ENCODE peak calls at places on chromosomes 16 and 17, in five cellular contexts. A is body of pancreas, Y is DND-41, P is cardiac fibroblast, C is A549. G is an unnamed sample.

GRCh38 chr16:4011225-4011939 is 104.9 kb downstream of the ADCY9 start:
- DNase-seq in A (no peak), Y (no peak), P (no peak), C (no peak), G (no peak)

GRCh38 chr16:24035127-24035842 is 199.5 kb downstream of the PRKCB start:
- DNase-seq in A (no peak), Y (no peak), P (no peak), C (no peak), G (no peak)

GRCh38 chr17:42079541-42079940 is 18.7 kb downstream of the ZNF385C start:
- DNase-seq in A (no peak), Y (no peak), P (no peak), C (no peak), G (no peak)

GRCh38 chr16:72938426-72939164 is 109.3 kb downstream of the ZFHX3 start:
- DNase-seq in A (peak; percentile 74), Y (no peak), P (peak; percentile 94), C (peak; percentile 59), G (peak; percentile 77)

GRCh38 chr17:3809135-3809534 is 8.1 kb upstream of the ITGAE start:
- DNase-seq in A (no peak), Y (no peak), P (no peak), C (no peak), G (no peak)

GRCh38 chr16:26240807-26241206 is 549.0 kb downstream of the HS3ST4 start:
- DNase-seq in A (no peak), Y (no peak), P (no peak), C (no peak), G (no peak)

GRCh38 chr17:49980703-49981197 is 11.8 kb downstream of the DLX4 start:
- DNase-seq in A (no peak), Y (no peak), P (no peak), C (no peak), G (no peak)

GRCh38 chr16:30663820-30664528 is 5.7 kb downstream of the FBRS start:
- DNase-seq in A (no peak), Y (no peak), P (no peak), C (no peak), G (no peak)

GRCh38 chr17:80970762-80971703 is 20.6 kb upstream of the CHMP6 start:
- DNase-seq in A (no peak), Y (no peak), P (no peak), C (no peak), G (no peak)

GRCh38 chr16:25258856-25259179 is 1.2 kb upstream of the ZKSCAN2 start:
- DNase-seq in A (no peak), Y (peak; percentile 31), P (no peak), C (no peak), G (no peak)

GRCh38 chr16:3576211-3576610 is 992 bp downstream of the NLRC3 start:
- DNase-seq in A (no peak), Y (no peak), P (no peak), C (no peak), G (no peak)

GRCh38 chr17:17216776-17217175 is 10.6 kb upstream of the PLD6 start:
- DNase-seq in A (no peak), Y (no peak), P (no peak), C (no peak), G (no peak)

GRCh38 chr16:89722392-89723278 is 1.3 kb downstream of the ZNF276 start:
- DNase-seq in A (peak; percentile 42), Y (peak; percentile 59), P (peak; percentile 70), C (peak; percentile 78), G (no peak)

GRCh38 chr16:11805556-11805955 is 8.5 kb upstream of the ZC3H7A start:
- DNase-seq in A (no peak), Y (no peak), P (no peak), C (no peak), G (peak; percentile 52)

GRCh38 chr17:45970659-45971058 is 28.4 kb upstream of the STH start:
- DNase-seq in A (no peak), Y (no peak), P (no peak), C (no peak), G (no peak)

GRCh38 chr17:27577124-27577761 is 53.7 kb upstream of the LGALS9 start:
- DNase-seq in A (peak; percentile 76), Y (no peak), P (peak; percentile 54), C (no peak), G (peak; percentile 58)

GRCh38 chr16:49825006-49825405 is 30.9 kb downstream of the ZNF423 start:
- DNase-seq in A (no peak), Y (no peak), P (no peak), C (no peak), G (no peak)

GRCh38 chr17:15882777-15883176 is 62.2 kb upstream of the ADORA2B start:
- DNase-seq in A (no peak), Y (no peak), P (no peak), C (no peak), G (no peak)

GRCh38 chr17:44655983-44656700 is at the start of gene MEIOC:
- DNase-seq in A (peak; percentile 8), Y (no peak), P (no peak), C (peak; percentile 95), G (no peak)

GRCh38 chr16:69833791-69834282 is 71.7 kb downstream of the WWP2 start:
- DNase-seq in A (peak; percentile 76), Y (no peak), P (no peak), C (no peak), G (no peak)

GRCh38 chr16:8182761-8183160 is 407.6 kb downstream of the TMEM114 start:
- DNase-seq in A (no peak), Y (no peak), P (no peak), C (no peak), G (no peak)

GRCh38 chr16:27786221-27786848 is 236.4 kb downstream of the KATNIP start:
- DNase-seq in A (no peak), Y (no peak), P (no peak), C (no peak), G (no peak)

GRCh38 chr16:87945351-87946042 is 5.7 kb upstream of the BANP start:
- DNase-seq in A (peak; percentile 85), Y (no peak), P (peak; percentile 69), C (peak; percentile 50), G (peak; percentile 78)

GRCh38 chr17:3695723-3696411 is at the start of gene P2RX5:
- DNase-seq in A (peak; percentile 27), Y (peak; percentile 77), P (peak; percentile 12), C (no peak), G (no peak)

GRCh38 chr16:66706506-66706880 is 9.9 kb upstream of the CMTM4 start:
- DNase-seq in A (no peak), Y (no peak), P (peak; percentile 26), C (no peak), G (no peak)

GRCh38 chr17:29589524-29590260 is at the start of gene GIT1:
- DNase-seq in A (peak; percentile 92), Y (peak; percentile 87), P (peak; percentile 74), C (peak; percentile 85), G (peak; percentile 88)

GRCh38 chr16:1539720-1540555 is 6.5 kb downstream of the TMEM204 start:
- DNase-seq in A (no peak), Y (no peak), P (no peak), C (no peak), G (no peak)

GRCh38 chr16:66376114-66376513 is 9.6 kb downstream of the CDH5 start:
- DNase-seq in A (no peak), Y (no peak), P (no peak), C (no peak), G (no peak)

GRCh38 chr16:81130126-81130525 is 33.9 kb upstream of the GCSH start:
- DNase-seq in A (no peak), Y (no peak), P (no peak), C (no peak), G (no peak)

GRCh38 chr17:31374083-31374447 is 17.4 kb upstream of the RAB11FIP4 start:
- DNase-seq in A (no peak), Y (no peak), P (no peak), C (no peak), G (no peak)

GRCh38 chr16:71421911-71422310 is 19.9 kb downstream of the TLE7 start:
- DNase-seq in A (peak; percentile 33), Y (peak; percentile 55), P (peak; percentile 19), C (peak; percentile 46), G (no peak)
- TF ChIP-seq CTCF in A (peak; percentile 9), Y (peak; percentile 71), P (peak; percentile 49), C (peak; percentile 34), G (peak; percentile 25)

GRCh38 chr17:82531431-82531881 is 11.9 kb downstream of the FOXK2 start:
- DNase-seq in A (no peak), Y (no peak), P (peak; percentile 82), C (no peak), G (peak; percentile 65)
- H3K4me3 ChIP-seq in A (no peak overlapping the region), Y (no peak overlapping the region), P (no peak overlapping the region), C (no peak overlapping the region), G (no peak overlapping the region)

GRCh38 chr17:32443827-32444300 is 446 bp upstream of the PSMD11 start:
- DNase-seq in A (no peak), Y (no peak), P (no peak), C (no peak), G (no peak)

GRCh38 chr17:32445976-32446375 is 1.7 kb downstream of the PSMD11 start:
- DNase-seq in A (no peak), Y (no peak), P (peak; percentile 65), C (peak; percentile 30), G (no peak)

GRCh38 chr17:32445075-32445427 is 741 bp downstream of the PSMD11 start:
- DNase-seq in A (peak; percentile 43), Y (peak; percentile 36), P (peak; percentile 75), C (peak; percentile 61), G (peak; percentile 77)

GRCh38 chr17:32445497-32445896 is 1.2 kb downstream of the PSMD11 start:
- DNase-seq in A (no peak), Y (no peak), P (no peak), C (no peak), G (no peak)

GRCh38 chr17:32444301-32445074 is at the start of gene PSMD11:
- DNase-seq in A (peak; percentile 100), Y (peak; percentile 98), P (peak; percentile 96), C (peak; percentile 98), G (peak; percentile 99)
- TF ChIP-seq CTCF in A (peak; percentile 88), Y (no peak), P (peak; percentile 88), C (peak; percentile 97), G (peak; percentile 79)

DNA sequence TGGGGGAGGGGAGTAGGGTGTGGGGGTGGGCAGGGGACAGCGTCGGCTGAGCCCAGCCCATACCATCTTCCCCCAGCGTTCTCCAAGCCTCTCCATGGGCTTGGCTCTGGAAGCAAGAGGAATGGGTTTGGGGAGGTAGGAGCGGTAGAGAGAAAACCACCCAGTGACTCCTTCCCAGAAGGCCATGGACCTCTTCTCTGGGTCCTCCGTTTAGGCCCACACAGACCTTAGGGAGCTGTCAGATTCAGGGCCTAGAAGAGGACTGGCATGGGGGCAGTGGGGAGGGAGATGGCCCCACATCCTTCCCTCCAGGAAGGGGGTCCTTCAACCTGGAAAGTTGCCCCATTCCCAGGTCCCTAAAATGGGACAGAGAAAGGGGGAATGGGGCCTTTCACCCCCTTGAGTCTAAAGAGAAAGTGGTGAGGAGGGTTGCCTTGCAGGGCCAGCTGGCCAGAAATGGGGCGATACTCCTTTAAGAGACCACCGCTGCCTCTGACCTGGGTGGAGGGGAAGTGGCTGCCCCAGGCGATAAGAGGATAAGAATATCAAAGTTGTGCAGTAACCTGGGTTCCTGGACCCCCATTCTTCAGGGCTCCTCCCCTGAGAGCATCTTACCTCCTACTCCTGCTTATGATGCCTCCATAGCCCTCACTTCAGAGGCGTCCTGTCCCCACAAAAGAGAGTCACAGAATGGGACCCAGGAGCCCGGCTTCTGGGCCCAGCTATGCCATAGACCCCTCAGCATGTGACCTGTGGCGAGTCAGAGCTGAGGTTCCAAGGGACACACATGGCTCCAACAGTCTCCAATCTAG is 5.0 kb upstream of the TSPOAP1 start:
- DNase-seq in A (no peak), Y (peak; percentile 87), P (no peak), C (no peak), G (no peak)
- H3K4me3 ChIP-seq in A (no peak overlapping the region), Y (peak overlapping the region; percentile 37), P (no peak overlapping the region), C (no peak overlapping the region), G (no peak overlapping the region)

G was measured in foreskin fibroblast.